ENCODE peak calls at places on chromosome 14, in nine cellular contexts. Q is C1 segment of cervical spinal cord; L is NCI-H1105; P is activated T-helper 9 cell treated with anti-CD3 and anti-CD28 coated beads, Interleukin-2, amount 50 U/mL, for 16 hours; U is HuH-7; Z is memory B cell; A is Jurkat, Clone E6-1; J is bronchial epithelial cell; O is anterior cingulate cortex. W is an unnamed sample.

GRCh38 chr14:87332001-87332400 is 661.0 kb downstream of the GALC start:
- DNase-seq in Q (no peak), L (no peak), P (no peak), U (no peak), Z (no peak), A (no peak), J (peak), O (no peak), W (no peak)

GRCh38 chr14:105476937-105477658 is 2.5 kb downstream of the CRIP2 start:
- DNase-seq in Q (no peak), L (no peak), P (no peak), U (no peak), Z (no peak), A (no peak), J (no peak), O (no peak), W (peak)

GRCh38 chr14:72573725-72574426 is 320.0 kb downstream of the DPF3 start:
- DNase-seq in Q (no peak), L (no peak), P (no peak), U (no peak), Z (no peak), A (no peak), J (no peak), O (peak), W (no peak)

GRCh38 chr14:70641548-70642312 is at the start of gene TTC9:
- DNase-seq in Q (no peak), L (peak), P (peak), U (peak), Z (peak), A (no peak), J (no peak), O (peak), W (peak)

GRCh38 chr14:90517431-90517841 is 120.6 kb downstream of the CALM1 start:
- DNase-seq in Q (no peak), L (peak), P (no peak), U (no peak), Z (no peak), A (no peak), J (no peak), O (no peak), W (no peak)

GRCh38 chr14:97788364-97788763 is 991.2 kb downstream of the VRK1 start:
- DNase-seq in Q (no peak), L (no peak), P (no peak), U (no peak), Z (no peak), A (no peak), J (no peak), O (no peak), W (no peak)

GRCh38 chr14:94752575-94752974 is 17.3 kb downstream of the GSC start:
- DNase-seq in Q (no peak), L (no peak), P (no peak), U (no peak), Z (no peak), A (no peak), J (no peak), O (no peak), W (no peak)

GRCh38 chr14:60151715-60152114 is 13.5 kb downstream of the DHRS7 start:
- DNase-seq in Q (peak), L (no peak), P (peak), U (no peak), Z (peak), A (peak), J (peak), O (peak), W (peak)

GRCh38 chr14:20683896-20684661 is at the start of gene RNASE4:
- DNase-seq in Q (peak), L (peak), P (peak), U (peak), Z (peak), A (peak), J (peak), O (peak), W (peak)

GRCh38 chr14:71411766-71412165 is 504.5 kb downstream of the PCNX1 start:
- DNase-seq in Q (no peak), L (no peak), P (no peak), U (no peak), Z (no peak), A (no peak), J (peak), O (no peak), W (no peak)

GRCh38 chr14:106883218-106883692 is 1356.9 kb downstream of the TMEM121 start:
- DNase-seq in Q (no peak), L (no peak), P (peak), U (no peak), Z (peak), A (peak), J (no peak), O (no peak), W (peak)

GRCh38 chr14:65241125-65241752 is 138.9 kb upstream of the MAX start:
- DNase-seq in Q (no peak), L (no peak), P (no peak), U (no peak), Z (no peak), A (no peak), J (no peak), O (no peak), W (no peak)

GRCh38 chr14:70078329-70078728 is 110.4 kb downstream of the SLC8A3 start:
- DNase-seq in Q (no peak), L (no peak), P (no peak), U (no peak), Z (no peak), A (no peak), J (no peak), O (no peak), W (no peak)

GRCh38 chr14:81450100-81450531 is 50.0 kb upstream of the STON2 start:
- DNase-seq in Q (no peak), L (no peak), P (no peak), U (no peak), Z (no peak), A (no peak), J (no peak), O (no peak), W (no peak)

GRCh38 chr14:69839017-69839416 is 40.2 kb upstream of the SMOC1 start:
- DNase-seq in Q (no peak), L (no peak), P (no peak), U (no peak), Z (no peak), A (no peak), J (no peak), O (no peak), W (no peak)

GRCh38 chr14:73149753-73150152 is 13.4 kb downstream of the PSEN1 start:
- DNase-seq in Q (no peak), L (no peak), P (no peak), U (no peak), Z (no peak), A (no peak), J (no peak), O (no peak), W (no peak)

GRCh38 chr14:58650857-58651256 is 13.1 kb downstream of the DACT1 start:
- DNase-seq in Q (no peak), L (no peak), P (no peak), U (no peak), Z (no peak), A (no peak), J (no peak), O (no peak), W (no peak)

GRCh38 chr14:22556990-22557623 is 31.9 kb downstream of the DAD1 start:
- DNase-seq in Q (peak), L (peak), P (peak), U (peak), Z (peak), A (peak), J (peak), O (peak), W (peak)

GRCh38 chr14:68546839-68547238 is 246.0 kb downstream of the ZFP36L1 start:
- DNase-seq in Q (no peak), L (no peak), P (no peak), U (no peak), Z (no peak), A (no peak), J (peak), O (no peak), W (no peak)

GRCh38 chr14:32933943-32934890 is 4.5 kb upstream of the NPAS3 start:
- DNase-seq in Q (peak), L (peak), P (no peak), U (no peak), Z (no peak), A (no peak), J (no peak), O (peak), W (peak)

GRCh38 chr14:23054000-23054811 is 3.1 kb downstream of the CDH24 start:
- DNase-seq in Q (no peak), L (no peak), P (no peak), U (peak), Z (no peak), A (no peak), J (no peak), O (no peak), W (peak)

GRCh38 chr14:31677052-31677451 is 115.8 kb downstream of the NUBPL start:
- DNase-seq in Q (no peak), L (no peak), P (no peak), U (no peak), Z (no peak), A (no peak), J (no peak), O (no peak), W (no peak)

W was measured in kidney.